ENCODE peak calls at places on chromosomes 5 and 9, in eight cellular contexts. W is iris pigment epithelial cell; O is effector memory CD4-positive, alpha-beta T cell; R is dorsolateral prefrontal cortex; A is HFFc6; H is NCI-H1092; M is stimulated activated CD8-positive, alpha-beta memory T cell treated with anti-CD3 and anti-CD28 coated beads, Interleukin-7, amount 100 ng/mL, for 24 hours; X is CD4-positive, alpha-beta memory T cell. Z is an unnamed sample.
A peak's percentile ranks its signal among the peaks of the same experiment; 100 is the strongest.

GRCh38 chr9:17075758-17076485 is 58.9 kb upstream of the CNTLN start:
- DNase-seq in W (no peak), O (no peak), R (no peak), A (no peak), H (peak; percentile 2), M (no peak), X (no peak), Z (peak; percentile 40)

GRCh38 chr9:6715755-6716643 is 41.8 kb upstream of the KDM4C start:
- DNase-seq in W (no peak), O (peak; percentile 34), R (peak; percentile 51), A (no peak), H (peak; percentile 80), M (peak; percentile 53), X (peak; percentile 65), Z (peak; percentile 23)

GRCh38 chr5:124524552-124525232 is 221.7 kb downstream of the ZNF608 start:
- DNase-seq in W (no peak), O (no peak), R (no peak), A (no peak), H (no peak), M (no peak), X (no peak), Z (no peak)

GRCh38 chr9:14935099-14935710 is 25.0 kb upstream of the FREM1 start:
- DNase-seq in W (no peak), O (no peak), R (no peak), A (no peak), H (no peak), M (no peak), X (no peak), Z (no peak)

GRCh38 chr5:157549283-157549629 is 26.3 kb downstream of the ADAM19 start:
- DNase-seq in W (peak; percentile 53), O (no peak), R (no peak), A (peak; percentile 42), H (no peak), M (no peak), X (no peak), Z (no peak)

GRCh38 chr9:97501177-97501971 is at the start of gene TMOD1:
- DNase-seq in W (peak; percentile 34), O (no peak), R (peak; percentile 67), A (no peak), H (peak; percentile 56), M (peak; percentile 10), X (peak; percentile 12), Z (no peak)

GRCh38 chr5:181059297-181060230 is 19.5 kb downstream of the BTNL9 start:
- DNase-seq in W (no peak), O (no peak), R (no peak), A (no peak), H (no peak), M (no peak), X (no peak), Z (no peak)

GRCh38 chr5:37665889-37666288 is 174.0 kb downstream of the GDNF start:
- DNase-seq in W (peak; percentile 9), O (no peak), R (peak; percentile 20), A (no peak), H (peak; percentile 69), M (no peak), X (no peak), Z (no peak)